ENCODE peak calls at places on chromosome X, in six cellular contexts. One of them, this sample, is unnamed.

GRCh38 chrX:9911479-9911878 is 55.7 kb upstream of the CLDN34 start:
- DNase-seq in astrocyte of the spinal cord: peak
- DNase-seq in ELF-1: peak
- DNase-seq in stimulated activated CD8-positive, alpha-beta memory T cell treated with anti-CD3 and anti-CD28 coated beads, Interleukin-4, amount 100 ng/mL, for 24 hours: no peak
- DNase-seq in lung: peak
- DNase-seq in posterior cingulate gyrus: no peak
- DNase-seq in this sample: no peak

GRCh38 chrX:100895365-100896075 is 21.4 kb upstream of the NOX1 start:
- DNase-seq in astrocyte of the spinal cord: peak
- DNase-seq in ELF-1: peak
- DNase-seq in stimulated activated CD8-positive, alpha-beta memory T cell treated with anti-CD3 and anti-CD28 coated beads, Interleukin-4, amount 100 ng/mL, for 24 hours: no peak
- DNase-seq in lung: no peak
- DNase-seq in posterior cingulate gyrus: no peak
- DNase-seq in this sample: peak

GRCh38 chrX:23883737-23884354 is 23.9 kb downstream of the APOO start:
- DNase-seq in astrocyte of the spinal cord: peak
- DNase-seq in ELF-1: peak
- DNase-seq in stimulated activated CD8-positive, alpha-beta memory T cell treated with anti-CD3 and anti-CD28 coated beads, Interleukin-4, amount 100 ng/mL, for 24 hours: no peak
- DNase-seq in lung: no peak
- DNase-seq in posterior cingulate gyrus: no peak
- DNase-seq in this sample: no peak

GRCh38 chrX:119004920-119005524 is 30.6 kb downstream of the LONRF3 start:
- DNase-seq in astrocyte of the spinal cord: peak
- DNase-seq in ELF-1: peak
- DNase-seq in stimulated activated CD8-positive, alpha-beta memory T cell treated with anti-CD3 and anti-CD28 coated beads, Interleukin-4, amount 100 ng/mL, for 24 hours: peak
- DNase-seq in lung: peak
- DNase-seq in posterior cingulate gyrus: no peak
- DNase-seq in this sample: peak

GRCh38 chrX:627510-627964 is 3.1 kb upstream of the SHOX start:
- DNase-seq in astrocyte of the spinal cord: no peak
- DNase-seq in ELF-1: no peak
- DNase-seq in stimulated activated CD8-positive, alpha-beta memory T cell treated with anti-CD3 and anti-CD28 coated beads, Interleukin-4, amount 100 ng/mL, for 24 hours: no peak
- DNase-seq in lung: no peak
- DNase-seq in posterior cingulate gyrus: no peak
- DNase-seq in this sample: no peak

GRCh38 chrX:109889289-109890006 is 113.5 kb upstream of the TMEM164 start:
- DNase-seq in astrocyte of the spinal cord: peak
- DNase-seq in ELF-1: no peak
- DNase-seq in stimulated activated CD8-positive, alpha-beta memory T cell treated with anti-CD3 and anti-CD28 coated beads, Interleukin-4, amount 100 ng/mL, for 24 hours: no peak
- DNase-seq in lung: no peak
- DNase-seq in posterior cingulate gyrus: no peak
- DNase-seq in this sample: no peak

GRCh38 chrX:115324194-115324593 is 34.7 kb downstream of the LUZP4 start:
- DNase-seq in astrocyte of the spinal cord: peak
- DNase-seq in ELF-1: no peak
- DNase-seq in stimulated activated CD8-positive, alpha-beta memory T cell treated with anti-CD3 and anti-CD28 coated beads, Interleukin-4, amount 100 ng/mL, for 24 hours: no peak
- DNase-seq in lung: no peak
- DNase-seq in posterior cingulate gyrus: no peak
- DNase-seq in this sample: no peak

GRCh38 chrX:9729161-9729885 is 36.3 kb downstream of the GPR143 start:
- DNase-seq in astrocyte of the spinal cord: peak
- DNase-seq in ELF-1: no peak
- DNase-seq in stimulated activated CD8-positive, alpha-beta memory T cell treated with anti-CD3 and anti-CD28 coated beads, Interleukin-4, amount 100 ng/mL, for 24 hours: no peak
- DNase-seq in lung: no peak
- DNase-seq in posterior cingulate gyrus: no peak
- DNase-seq in this sample: no peak

GRCh38 chrX:48573690-48574269 is 504 bp upstream of the RBM3 start:
- DNase-seq in astrocyte of the spinal cord: peak
- DNase-seq in ELF-1: peak
- DNase-seq in stimulated activated CD8-positive, alpha-beta memory T cell treated with anti-CD3 and anti-CD28 coated beads, Interleukin-4, amount 100 ng/mL, for 24 hours: no peak
- DNase-seq in lung: peak
- DNase-seq in posterior cingulate gyrus: no peak
- DNase-seq in this sample: no peak

GRCh38 chrX:154840856-154841255 is 6.4 kb upstream of the SMIM9 start:
- DNase-seq in astrocyte of the spinal cord: peak
- DNase-seq in ELF-1: no peak
- DNase-seq in stimulated activated CD8-positive, alpha-beta memory T cell treated with anti-CD3 and anti-CD28 coated beads, Interleukin-4, amount 100 ng/mL, for 24 hours: no peak
- DNase-seq in lung: no peak
- DNase-seq in posterior cingulate gyrus: no peak
- DNase-seq in this sample: no peak

GRCh38 chrX:41667631-41668030 is 21.1 kb upstream of the GPR34 start:
- DNase-seq in astrocyte of the spinal cord: no peak
- DNase-seq in ELF-1: no peak
- DNase-seq in stimulated activated CD8-positive, alpha-beta memory T cell treated with anti-CD3 and anti-CD28 coated beads, Interleukin-4, amount 100 ng/mL, for 24 hours: no peak
- DNase-seq in lung: no peak
- DNase-seq in posterior cingulate gyrus: no peak
- DNase-seq in this sample: no peak

GRCh38 chrX:48665991-48666390 is 17.6 kb upstream of the WAS start:
- DNase-seq in astrocyte of the spinal cord: no peak
- DNase-seq in ELF-1: no peak
- DNase-seq in stimulated activated CD8-positive, alpha-beta memory T cell treated with anti-CD3 and anti-CD28 coated beads, Interleukin-4, amount 100 ng/mL, for 24 hours: no peak
- DNase-seq in lung: no peak
- DNase-seq in posterior cingulate gyrus: no peak
- DNase-seq in this sample: no peak

GRCh38 chrX:19829817-19830216 is 57.6 kb downstream of the SH3KBP1 start:
- DNase-seq in astrocyte of the spinal cord: no peak
- DNase-seq in ELF-1: peak
- DNase-seq in stimulated activated CD8-positive, alpha-beta memory T cell treated with anti-CD3 and anti-CD28 coated beads, Interleukin-4, amount 100 ng/mL, for 24 hours: no peak
- DNase-seq in lung: no peak
- DNase-seq in posterior cingulate gyrus: no peak
- DNase-seq in this sample: no peak

GRCh38 chrX:14941301-14941700 is 68.1 kb downstream of the MOSPD2 start:
- DNase-seq in astrocyte of the spinal cord: no peak
- DNase-seq in ELF-1: no peak
- DNase-seq in stimulated activated CD8-positive, alpha-beta memory T cell treated with anti-CD3 and anti-CD28 coated beads, Interleukin-4, amount 100 ng/mL, for 24 hours: no peak
- DNase-seq in lung: no peak
- DNase-seq in posterior cingulate gyrus: no peak
- DNase-seq in this sample: no peak

GRCh38 chrX:38878674-38879375 is 77.6 kb downstream of the MID1IP1 start:
- DNase-seq in astrocyte of the spinal cord: no peak
- DNase-seq in ELF-1: no peak
- DNase-seq in stimulated activated CD8-positive, alpha-beta memory T cell treated with anti-CD3 and anti-CD28 coated beads, Interleukin-4, amount 100 ng/mL, for 24 hours: no peak
- DNase-seq in lung: no peak
- DNase-seq in posterior cingulate gyrus: no peak
- DNase-seq in this sample: no peak

GRCh38 chrX:109393859-109394258 is 88.0 kb downstream of the GUCY2F start:
- DNase-seq in astrocyte of the spinal cord: no peak
- DNase-seq in ELF-1: peak
- DNase-seq in stimulated activated CD8-positive, alpha-beta memory T cell treated with anti-CD3 and anti-CD28 coated beads, Interleukin-4, amount 100 ng/mL, for 24 hours: no peak
- DNase-seq in lung: no peak
- DNase-seq in posterior cingulate gyrus: no peak
- DNase-seq in this sample: no peak

GRCh38 chrX:153792368-153792767 is 1.8 kb downstream of the IDH3G start:
- DNase-seq in astrocyte of the spinal cord: no peak
- DNase-seq in ELF-1: no peak
- DNase-seq in stimulated activated CD8-positive, alpha-beta memory T cell treated with anti-CD3 and anti-CD28 coated beads, Interleukin-4, amount 100 ng/mL, for 24 hours: no peak
- DNase-seq in lung: no peak
- DNase-seq in posterior cingulate gyrus: no peak
- DNase-seq in this sample: no peak

GRCh38 chrX:57481514-57481913 is 110.3 kb upstream of the ZXDB start:
- DNase-seq in astrocyte of the spinal cord: no peak
- DNase-seq in ELF-1: no peak
- DNase-seq in stimulated activated CD8-positive, alpha-beta memory T cell treated with anti-CD3 and anti-CD28 coated beads, Interleukin-4, amount 100 ng/mL, for 24 hours: no peak
- DNase-seq in lung: no peak
- DNase-seq in posterior cingulate gyrus: no peak
- DNase-seq in this sample: no peak

GRCh38 chrX:36443007-36443406 is 523.5 kb downstream of the CFAP47 start:
- DNase-seq in astrocyte of the spinal cord: no peak
- DNase-seq in ELF-1: no peak
- DNase-seq in stimulated activated CD8-positive, alpha-beta memory T cell treated with anti-CD3 and anti-CD28 coated beads, Interleukin-4, amount 100 ng/mL, for 24 hours: no peak
- DNase-seq in lung: no peak
- DNase-seq in posterior cingulate gyrus: no peak
- DNase-seq in this sample: no peak

GRCh38 chrX:47637546-47638195 is 7.9 kb upstream of the CFP start:
- DNase-seq in astrocyte of the spinal cord: peak
- DNase-seq in ELF-1: peak
- DNase-seq in stimulated activated CD8-positive, alpha-beta memory T cell treated with anti-CD3 and anti-CD28 coated beads, Interleukin-4, amount 100 ng/mL, for 24 hours: no peak
- DNase-seq in lung: peak
- DNase-seq in posterior cingulate gyrus: no peak
- DNase-seq in this sample: no peak

GRCh38 chrX:130682990-130683389 is 220.0 kb downstream of the ENOX2 start:
- DNase-seq in astrocyte of the spinal cord: peak
- DNase-seq in ELF-1: no peak
- DNase-seq in stimulated activated CD8-positive, alpha-beta memory T cell treated with anti-CD3 and anti-CD28 coated beads, Interleukin-4, amount 100 ng/mL, for 24 hours: no peak
- DNase-seq in lung: no peak
- DNase-seq in posterior cingulate gyrus: no peak
- DNase-seq in this sample: peak

GRCh38 chrX:107579956-107580355 is 48.4 kb upstream of the PRPS1 start:
- DNase-seq in astrocyte of the spinal cord: no peak
- DNase-seq in ELF-1: no peak
- DNase-seq in stimulated activated CD8-positive, alpha-beta memory T cell treated with anti-CD3 and anti-CD28 coated beads, Interleukin-4, amount 100 ng/mL, for 24 hours: no peak
- DNase-seq in lung: no peak
- DNase-seq in posterior cingulate gyrus: no peak
- DNase-seq in this sample: no peak

GRCh38 chrX:78839711-78840110 is 92.2 kb downstream of the LPAR4 start:
- DNase-seq in astrocyte of the spinal cord: no peak
- DNase-seq in ELF-1: peak
- DNase-seq in stimulated activated CD8-positive, alpha-beta memory T cell treated with anti-CD3 and anti-CD28 coated beads, Interleukin-4, amount 100 ng/mL, for 24 hours: no peak
- DNase-seq in lung: no peak
- DNase-seq in posterior cingulate gyrus: no peak
- DNase-seq in this sample: no peak

GRCh38 chrX:1248381-1249061 is 20.1 kb upstream of the CSF2RA start:
- DNase-seq in astrocyte of the spinal cord: no peak
- DNase-seq in ELF-1: peak
- DNase-seq in stimulated activated CD8-positive, alpha-beta memory T cell treated with anti-CD3 and anti-CD28 coated beads, Interleukin-4, amount 100 ng/mL, for 24 hours: no peak
- DNase-seq in lung: no peak
- DNase-seq in posterior cingulate gyrus: no peak
- DNase-seq in this sample: peak

GRCh38 chrX:134502686-134503085 is 42.7 kb downstream of the HPRT1 start:
- DNase-seq in astrocyte of the spinal cord: no peak
- DNase-seq in ELF-1: no peak
- DNase-seq in stimulated activated CD8-positive, alpha-beta memory T cell treated with anti-CD3 and anti-CD28 coated beads, Interleukin-4, amount 100 ng/mL, for 24 hours: no peak
- DNase-seq in lung: no peak
- DNase-seq in posterior cingulate gyrus: no peak
- DNase-seq in this sample: no peak

GRCh38 chrX:30153175-30153880 is 62.0 kb upstream of the MAGEB2 start:
- DNase-seq in astrocyte of the spinal cord: no peak
- DNase-seq in ELF-1: no peak
- DNase-seq in stimulated activated CD8-positive, alpha-beta memory T cell treated with anti-CD3 and anti-CD28 coated beads, Interleukin-4, amount 100 ng/mL, for 24 hours: no peak
- DNase-seq in lung: no peak
- DNase-seq in posterior cingulate gyrus: no peak
- DNase-seq in this sample: no peak

GRCh38 chrX:7617994-7618393 is 225.0 kb upstream of the VCX start:
- DNase-seq in astrocyte of the spinal cord: no peak
- DNase-seq in ELF-1: no peak
- DNase-seq in stimulated activated CD8-positive, alpha-beta memory T cell treated with anti-CD3 and anti-CD28 coated beads, Interleukin-4, amount 100 ng/mL, for 24 hours: no peak
- DNase-seq in lung: no peak
- DNase-seq in posterior cingulate gyrus: no peak
- DNase-seq in this sample: no peak

GRCh38 chrX:20906571-20906970 is 467.6 kb upstream of the CNKSR2 start:
- DNase-seq in astrocyte of the spinal cord: no peak
- DNase-seq in ELF-1: no peak
- DNase-seq in stimulated activated CD8-positive, alpha-beta memory T cell treated with anti-CD3 and anti-CD28 coated beads, Interleukin-4, amount 100 ng/mL, for 24 hours: no peak
- DNase-seq in lung: no peak
- DNase-seq in posterior cingulate gyrus: no peak
- DNase-seq in this sample: no peak

GRCh38 chrX:3134316-3134715 is 93.0 kb downstream of the ARSF start:
- DNase-seq in astrocyte of the spinal cord: no peak
- DNase-seq in ELF-1: no peak
- DNase-seq in stimulated activated CD8-positive, alpha-beta memory T cell treated with anti-CD3 and anti-CD28 coated beads, Interleukin-4, amount 100 ng/mL, for 24 hours: no peak
- DNase-seq in lung: no peak
- DNase-seq in posterior cingulate gyrus: no peak
- DNase-seq in this sample: no peak

GRCh38 chrX:39755152-39756032 is 342.4 kb downstream of the BCOR start:
- DNase-seq in astrocyte of the spinal cord: peak
- DNase-seq in ELF-1: peak
- DNase-seq in stimulated activated CD8-positive, alpha-beta memory T cell treated with anti-CD3 and anti-CD28 coated beads, Interleukin-4, amount 100 ng/mL, for 24 hours: no peak
- DNase-seq in lung: peak
- DNase-seq in posterior cingulate gyrus: no peak
- DNase-seq in this sample: no peak

GRCh38 chrX:108020631-108021030 is 24.2 kb upstream of the VSIG1 start:
- DNase-seq in astrocyte of the spinal cord: peak
- DNase-seq in ELF-1: peak
- DNase-seq in stimulated activated CD8-positive, alpha-beta memory T cell treated with anti-CD3 and anti-CD28 coated beads, Interleukin-4, amount 100 ng/mL, for 24 hours: no peak
- DNase-seq in lung: no peak
- DNase-seq in posterior cingulate gyrus: no peak
- DNase-seq in this sample: no peak

GRCh38 chrX:68878977-68879376 is 50.2 kb downstream of the EFNB1 start:
- DNase-seq in astrocyte of the spinal cord: no peak
- DNase-seq in ELF-1: no peak
- DNase-seq in stimulated activated CD8-positive, alpha-beta memory T cell treated with anti-CD3 and anti-CD28 coated beads, Interleukin-4, amount 100 ng/mL, for 24 hours: no peak
- DNase-seq in lung: no peak
- DNase-seq in posterior cingulate gyrus: no peak
- DNase-seq in this sample: no peak

GRCh38 chrX:9657590-9658256 is 107.9 kb downstream of the GPR143 start:
- DNase-seq in astrocyte of the spinal cord: no peak
- DNase-seq in ELF-1: no peak
- DNase-seq in stimulated activated CD8-positive, alpha-beta memory T cell treated with anti-CD3 and anti-CD28 coated beads, Interleukin-4, amount 100 ng/mL, for 24 hours: no peak
- DNase-seq in lung: no peak
- DNase-seq in posterior cingulate gyrus: no peak
- DNase-seq in this sample: no peak

GRCh38 chrX:74449322-74449936 is 28.1 kb downstream of the SLC16A2 start:
- DNase-seq in astrocyte of the spinal cord: peak
- DNase-seq in ELF-1: no peak
- DNase-seq in stimulated activated CD8-positive, alpha-beta memory T cell treated with anti-CD3 and anti-CD28 coated beads, Interleukin-4, amount 100 ng/mL, for 24 hours: no peak
- DNase-seq in lung: no peak
- DNase-seq in posterior cingulate gyrus: no peak
- DNase-seq in this sample: no peak

GRCh38 chrX:72685810-72686465 is 28.2 kb downstream of the PHKA1 start:
- DNase-seq in astrocyte of the spinal cord: peak
- DNase-seq in ELF-1: no peak
- DNase-seq in stimulated activated CD8-positive, alpha-beta memory T cell treated with anti-CD3 and anti-CD28 coated beads, Interleukin-4, amount 100 ng/mL, for 24 hours: no peak
- DNase-seq in lung: no peak
- DNase-seq in posterior cingulate gyrus: no peak
- DNase-seq in this sample: no peak

This sample was measured in WERI-Rb-1.